ENCODE peak calls at places on chromosome 2, in five cellular contexts. Q, G, D, X and B are unnamed samples.

GRCh38 chr2:114127372-114127771 is 237.5 kb downstream of the ACTR3 start:
- DNase-seq in Q (no peak), G (no peak), D (no peak), X (no peak), B (no peak)

GRCh38 chr2:203444738-203445137 is 90.4 kb downstream of the RAPH1 start:
- DNase-seq in G (no peak), Q (no peak), D (no peak), X (peak), B (no peak)

GRCh38 chr2:70710276-70710675 is 57.7 kb downstream of the ADD2 start:
- DNase-seq in X (no peak), Q (no peak), G (peak), D (no peak), B (no peak)

GRCh38 chr2:168699834-168700417 is 102.5 kb upstream of the NOSTRIN start:
- DNase-seq in G (no peak), D (peak), X (peak), Q (no peak), B (peak)

GRCh38 chr2:181552808-181553207 is 95.6 kb downstream of the ITGA4 start:
- DNase-seq in Q (no peak), D (no peak), X (no peak), G (no peak), B (no peak)

GRCh38 chr2:137842430-137842829 is 121.8 kb upstream of the HNMT start:
- DNase-seq in X (no peak), G (no peak), Q (no peak), D (no peak), B (no peak)

GRCh38 chr2:215848679-215849078 is 164.7 kb downstream of the MREG start:
- DNase-seq in D (no peak), Q (peak), X (no peak), G (no peak), B (no peak)

GRCh38 chr2:3665886-3666612 is 8.0 kb downstream of the ALLC start:
- DNase-seq in G (peak), X (no peak), D (no peak), Q (no peak), B (no peak)

GRCh38 chr2:135694711-135695110 is 46.9 kb upstream of the UBXN4 start:
- DNase-seq in Q (peak), X (no peak), D (no peak), G (no peak), B (no peak)

GRCh38 chr2:120647487-120647886 is 88.2 kb upstream of the GLI2 start:
- DNase-seq in G (no peak), X (no peak), D (no peak), Q (no peak), B (no peak)

GRCh38 chr2:67719351-67719750 is 322.2 kb downstream of the ETAA1 start:
- DNase-seq in Q (no peak), X (no peak), G (no peak), D (no peak), B (no peak)

GRCh38 chr2:55490554-55490953 is 29.0 kb upstream of the CFAP36 start:
- DNase-seq in D (no peak), Q (peak), X (peak), G (no peak), B (peak)

GRCh38 chr2:27839022-27839618 is 51.1 kb downstream of the RBKS start:
- DNase-seq in D (no peak), G (no peak), Q (no peak), X (no peak), B (no peak)

DNA sequence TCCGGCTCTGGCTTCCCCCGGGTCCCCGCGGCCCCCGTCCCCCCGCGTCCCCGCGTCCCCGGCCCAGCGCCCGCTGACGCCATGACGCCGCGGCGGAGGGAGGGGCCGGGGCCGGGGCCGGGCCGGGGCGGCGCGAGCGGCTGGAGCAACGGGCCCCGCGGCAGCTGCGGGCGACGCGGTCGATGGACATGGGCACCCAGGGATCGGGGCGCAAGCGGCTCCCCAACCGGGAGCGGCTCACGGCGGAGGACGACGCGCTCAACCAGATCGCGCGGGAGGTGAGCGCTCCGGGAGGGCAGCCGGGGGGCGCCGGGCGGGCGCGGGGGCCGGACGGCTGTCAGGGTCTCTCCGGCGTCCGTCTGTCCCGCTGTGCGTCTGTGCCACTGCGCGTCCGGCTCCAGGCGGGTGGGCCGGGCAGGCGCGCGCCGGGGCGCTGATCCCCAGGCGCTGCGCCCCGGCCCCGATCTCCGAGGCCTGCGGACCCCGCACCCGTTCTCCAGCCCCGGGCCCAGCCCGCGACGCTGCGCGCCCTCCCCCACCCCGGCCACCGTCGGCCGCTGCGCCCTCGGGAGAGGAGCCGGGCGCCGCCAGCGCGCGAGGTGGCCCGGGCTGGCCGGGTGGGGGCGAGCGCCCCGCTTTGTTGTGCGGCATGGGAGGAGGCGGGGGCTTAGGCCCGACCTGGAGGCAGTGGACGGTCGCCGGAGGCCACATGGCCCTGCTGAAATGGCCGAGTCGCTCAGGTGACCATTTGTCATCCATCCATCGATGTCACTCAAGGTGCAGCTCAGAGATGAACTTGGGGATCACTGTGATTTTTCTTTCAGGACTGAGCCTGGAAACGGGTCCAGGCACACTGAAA is at the start of gene LRRFIP1:
- DNase-seq in X (peak), D (peak), G (no peak), Q (peak), B (peak)
- TF ChIP-seq CTCF in X (peak), D (no peak), G (no peak), Q (no peak), B (no peak)

GRCh38 chr2:49490710-49491109 is 336.4 kb upstream of the FSHR start:
- DNase-seq in G (no peak), X (no peak), D (peak), Q (no peak), B (no peak)
- TF ChIP-seq CTCF in G (no peak), X (peak), D (peak), Q (peak), B (peak)

GRCh38 chr2:72887032-72887835 is at the start of gene SPR:
- DNase-seq in G (peak), Q (peak), D (peak), X (peak), B (peak)
- TF ChIP-seq CTCF in G (no peak), Q (no peak), D (no peak), X (no peak), B (no peak)

GRCh38 chr2:127566576-127566975 is 31.1 kb downstream of the MYO7B start:
- DNase-seq in Q (no peak), D (no peak), X (no peak), G (peak), B (no peak)
- TF ChIP-seq CTCF in Q (no peak), D (no peak), X (no peak), G (no peak), B (no peak)

GRCh38 chr2:85804583-85804982 is 50.8 kb downstream of the ATOH8 start:
- DNase-seq in G (no peak), Q (peak), D (no peak), X (no peak), B (no peak)
- TF ChIP-seq CTCF in G (peak), Q (peak), D (no peak), X (peak), B (peak)

GRCh38 chr2:239289545-239289944 is 111.3 kb downstream of the HDAC4 start:
- DNase-seq in Q (no peak), D (peak), G (no peak), X (no peak), B (no peak)

GRCh38 chr2:239292531-239292930 is 108.3 kb downstream of the HDAC4 start:
- DNase-seq in G (no peak), D (no peak), Q (no peak), X (no peak), B (no peak)

GRCh38 chr2:239288951-239289481 is 111.8 kb downstream of the HDAC4 start:
- DNase-seq in D (peak), Q (no peak), X (peak), G (no peak), B (peak)

GRCh38 chr2:239291505-239292350 is 109.1 kb downstream of the HDAC4 start:
- DNase-seq in Q (no peak), D (peak), X (no peak), G (no peak), B (peak)

DNA sequence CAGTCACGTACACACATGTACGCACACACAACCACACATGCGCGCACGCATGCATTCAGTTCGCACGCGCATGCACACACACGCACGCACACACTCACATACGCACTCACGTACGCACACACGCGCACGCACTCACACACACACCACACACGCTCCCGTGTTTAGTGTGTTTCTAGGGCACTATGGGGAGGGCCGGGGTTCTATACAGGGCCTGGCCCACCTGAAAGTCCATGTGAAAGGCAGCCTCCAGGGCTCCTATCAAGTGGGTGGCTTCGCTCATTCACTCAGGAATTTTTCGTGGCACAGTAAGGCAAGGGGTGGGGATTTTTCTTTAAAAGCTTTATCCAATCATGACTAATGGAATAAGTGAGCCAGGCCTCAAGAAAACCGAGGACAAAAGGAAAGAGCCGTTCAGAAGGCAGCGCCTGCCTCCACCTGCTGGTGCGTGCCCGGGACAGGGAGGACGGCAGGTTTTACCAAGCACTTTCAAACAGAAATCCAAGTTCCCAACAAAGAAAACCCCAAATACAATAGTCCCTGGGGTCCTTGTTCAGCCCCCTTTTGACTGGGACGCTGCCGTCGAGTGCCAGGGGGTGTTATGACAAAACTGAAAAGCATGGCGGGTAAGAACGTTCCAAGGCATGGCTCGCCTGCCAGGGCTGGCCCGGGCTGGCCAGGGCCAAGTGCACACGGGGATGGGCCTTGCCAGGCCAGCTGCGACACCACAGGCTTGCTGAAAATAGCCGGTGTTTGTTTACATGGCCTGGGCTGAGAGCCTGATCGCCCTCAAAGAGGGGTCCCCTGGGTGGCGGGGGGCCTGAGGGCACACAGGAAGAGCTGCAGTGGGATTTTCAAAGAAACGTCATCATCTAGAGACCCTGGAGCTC is 110.0 kb downstream of the HDAC4 start:
- DNase-seq in D (peak), X (peak), G (no peak), Q (no peak), B (peak)
- TF ChIP-seq CTCF in D (no peak), X (peak), G (no peak), Q (no peak), B (no peak)

GRCh38 chr2:156333274-156333950 is 891 bp upstream of the NR4A2 start:
- DNase-seq in D (no peak), Q (no peak), X (no peak), G (peak), B (no peak)

GRCh38 chr2:156333951-156334495 is 1.5 kb upstream of the NR4A2 start:
- DNase-seq in G (no peak), D (peak), X (peak), Q (peak), B (peak)

GRCh38 chr2:156331572-156332451 is 709 bp downstream of the NR4A2 start:
- DNase-seq in Q (peak), X (peak), D (peak), G (peak), B (no peak)

GRCh38 chr2:156332452-156333273 is at the start of gene NR4A2:
- DNase-seq in G (peak), X (peak), D (peak), Q (peak), B (peak)

DNA sequence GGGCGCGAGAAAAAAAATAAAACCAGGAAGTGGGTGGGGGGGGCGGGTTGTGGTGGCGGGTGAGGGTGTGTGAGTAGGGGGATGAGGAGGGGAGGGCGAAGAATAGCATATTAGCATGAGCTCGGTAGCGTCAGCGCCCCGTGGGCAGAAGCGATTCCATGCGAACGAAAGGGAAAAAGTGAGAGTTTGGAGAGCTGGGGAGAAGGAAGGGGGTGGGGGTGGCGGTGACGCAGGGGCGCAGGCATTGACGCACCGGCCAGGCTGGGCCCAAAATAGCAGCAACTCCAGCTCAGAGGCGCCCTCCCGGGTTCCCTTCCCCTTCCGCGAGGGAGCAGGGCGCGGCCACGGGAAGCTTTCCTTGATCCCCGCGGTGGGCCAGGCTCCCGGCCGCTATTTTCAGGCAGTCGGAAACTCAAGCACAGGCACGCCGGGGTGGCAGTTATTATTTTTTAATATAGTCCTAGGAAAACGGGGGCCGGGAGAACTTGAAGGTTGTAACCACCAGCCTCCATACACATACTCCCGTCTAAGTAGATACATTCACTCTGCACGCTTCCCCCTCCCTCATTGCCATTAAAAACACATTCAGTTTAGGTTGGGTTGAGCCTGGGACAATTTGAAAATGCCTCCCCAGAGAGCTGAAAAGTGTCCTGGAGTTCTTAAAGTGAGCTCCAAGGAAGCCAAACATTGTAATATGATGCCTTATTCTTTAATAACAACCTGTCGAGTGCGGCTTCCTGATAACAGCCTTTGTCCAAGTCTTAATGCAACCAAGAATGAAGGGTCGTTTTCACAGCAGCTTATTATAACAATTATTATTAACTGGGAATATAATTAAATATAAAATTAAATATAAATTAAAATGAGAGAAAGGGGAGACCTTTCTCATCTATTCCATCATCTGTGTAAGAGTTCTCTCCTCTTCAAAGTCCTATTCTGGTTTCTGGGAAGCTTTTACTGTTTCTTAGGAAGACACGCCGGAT is 2.3 kb upstream of the NR4A2 start:
- DNase-seq in X (peak), Q (peak), G (peak), D (peak), B (peak)
- TF ChIP-seq CTCF in X (peak), Q (no peak), G (no peak), D (no peak), B (no peak)

DNA sequence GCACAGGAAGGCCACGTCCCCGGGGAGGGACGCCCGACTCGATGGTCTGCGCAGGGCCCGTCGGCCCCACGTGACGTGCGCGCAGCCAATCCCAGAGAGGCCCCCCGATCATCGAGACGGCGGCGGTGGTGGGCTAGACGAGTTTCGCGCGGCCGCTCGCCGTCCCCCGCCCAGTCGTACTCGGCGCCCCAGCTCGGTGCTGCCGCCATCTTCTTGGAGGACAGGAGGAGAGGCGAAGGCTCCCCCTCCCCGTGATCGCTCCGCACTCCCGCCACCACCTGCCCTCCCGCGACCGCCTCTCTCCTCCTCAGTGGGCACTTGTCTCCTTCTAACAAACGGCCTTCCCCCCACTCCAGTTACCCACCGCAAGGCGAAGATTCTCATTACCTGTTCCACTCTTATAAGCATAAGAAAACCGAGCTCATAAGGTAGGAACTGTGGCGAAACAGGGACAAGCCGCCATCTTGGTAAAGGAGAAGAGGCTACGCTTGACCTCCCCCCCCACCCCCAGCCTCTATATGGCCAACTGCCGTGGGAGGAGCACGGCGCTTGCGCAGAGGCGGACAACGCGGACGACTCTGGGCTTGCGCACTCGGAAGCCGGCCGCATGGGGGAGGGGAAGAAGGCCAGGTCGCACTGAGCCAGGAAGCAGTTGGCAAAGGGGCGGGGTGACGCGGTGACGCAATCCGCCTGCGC is at the start of gene HDLBP:
- DNase-seq in X (peak), G (peak), D (peak), Q (peak), B (peak)
- TF ChIP-seq CTCF in X (peak), G (no peak), D (no peak), Q (peak), B (no peak)

DNA sequence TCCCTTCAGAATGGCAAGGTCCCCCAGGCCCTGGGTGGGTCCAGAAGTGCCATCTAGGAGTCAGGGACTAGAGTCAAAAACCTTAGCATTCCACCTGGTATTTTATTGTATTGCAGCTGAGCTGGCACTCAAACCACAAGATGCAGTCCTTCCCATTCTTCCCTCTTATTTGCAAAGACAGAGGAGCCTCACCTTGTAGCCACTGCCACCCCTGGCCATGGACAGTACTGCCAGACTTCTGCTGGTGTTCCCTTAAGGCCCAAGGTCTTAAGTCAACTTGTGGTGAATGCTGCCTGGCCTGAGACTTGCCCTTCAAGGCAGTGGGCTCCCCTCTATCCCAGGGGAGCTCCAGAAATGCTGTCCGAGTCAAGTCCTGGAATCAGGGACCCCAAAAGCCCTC is 6.9 kb downstream of the UGT1A10 start:
- DNase-seq in G (no peak), Q (peak), X (no peak), D (no peak), B (no peak)
- TF ChIP-seq CTCF in G (no peak), Q (peak), X (no peak), D (no peak), B (no peak)